ENCODE peak calls at places on chromosome 21, in seven cellular contexts. J is uterus, N is lower leg skin, V is HAP-1, I is BE2C, X is AG04450, H is left ventricle myocardium inferior. G is an unnamed sample.

GRCh38 chr21:14551741-14552140 is 5.6 kb upstream of the SAMSN1 start:
- DNase-seq in V (no peak), J (no peak), I (no peak), X (no peak), N (no peak), H (no peak), G (no peak)

GRCh38 chr21:36773111-36773510 is 74.2 kb downstream of the SIM2 start:
- DNase-seq in X (peak), J (peak), I (peak), N (peak), V (no peak), H (peak), G (peak)

GRCh38 chr21:31173881-31174555 is 135.7 kb upstream of the KRTAP19-8 start:
- DNase-seq in V (peak), N (peak), H (peak), X (no peak), I (peak), J (no peak), G (peak)

GRCh38 chr21:15065381-15066230 is 806 bp upstream of the NRIP1 start:
- DNase-seq in X (peak), I (peak), N (peak), H (peak), V (peak), J (peak), G (peak)

GRCh38 chr21:36719614-36720013 is 20.7 kb downstream of the SIM2 start:
- DNase-seq in V (no peak), N (no peak), J (no peak), X (no peak), H (no peak), I (no peak), G (no peak)

GRCh38 chr21:42400525-42400924 is 3.2 kb upstream of the UBASH3A start:
- DNase-seq in I (no peak), H (no peak), X (no peak), N (no peak), J (no peak), V (no peak), G (no peak)

GRCh38 chr21:20649231-20649630 is 349.0 kb upstream of the NCAM2 start:
- DNase-seq in X (no peak), V (no peak), N (no peak), I (no peak), J (no peak), H (no peak), G (no peak)

GRCh38 chr21:17612023-17612564 is 607 bp downstream of the BTG3 start:
- DNase-seq in V (peak), I (peak), H (peak), N (peak), X (no peak), J (peak), G (peak)

GRCh38 chr21:36209626-36210171 is 53.1 kb downstream of the DOP1B start:
- DNase-seq in X (peak), J (no peak), V (peak), N (no peak), I (peak), H (no peak), G (peak)

GRCh38 chr21:36156815-36157670 is at the start of gene DOP1B:
- DNase-seq in H (peak), X (no peak), N (peak), I (peak), J (no peak), V (peak), G (no peak)

GRCh38 chr21:31580866-31581276 is 78.6 kb upstream of the SOD1 start:
- DNase-seq in N (peak), V (peak), X (peak), I (peak), H (peak), J (peak), G (peak)

GRCh38 chr21:42233067-42233981 is 14.4 kb downstream of the ABCG1 start:
- DNase-seq in J (peak), V (no peak), H (peak), I (peak), N (peak), X (no peak), G (peak)

GRCh38 chr21:28705616-28706015 is 287.1 kb downstream of the LTN1 start:
- DNase-seq in V (no peak), N (no peak), J (no peak), X (no peak), H (no peak), I (no peak), G (no peak)

DNA sequence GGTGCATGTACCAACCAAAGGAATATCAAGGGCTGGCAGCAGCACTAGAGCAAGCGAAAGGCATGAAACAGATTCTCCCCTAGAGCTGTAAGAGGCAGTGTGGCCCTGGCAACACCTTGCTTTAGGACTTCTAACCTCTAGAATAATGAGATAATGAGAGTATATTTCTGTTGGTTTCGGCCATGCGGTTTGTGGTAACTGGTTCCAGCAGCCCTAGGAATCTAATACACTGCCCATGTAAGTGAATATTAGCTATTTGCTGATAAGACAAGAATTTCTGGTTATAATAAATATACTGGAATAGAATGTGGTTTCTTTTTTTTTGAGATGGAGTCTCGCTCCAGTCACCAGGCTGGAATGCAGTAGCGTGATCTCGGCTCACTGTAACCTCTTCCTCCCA is 199.4 kb downstream of the GABPA start:
- DNase-seq in I (no peak), N (no peak), J (no peak), X (no peak), V (no peak), H (no peak), G (no peak)
- H3K4me3 ChIP-seq in I (no peak), N (no peak), J (no peak), X (no peak), V (no peak), H (no peak), G (no peak)

GRCh38 chr21:33974513-33975468 is 59.2 kb upstream of the ATP5PO start:
- DNase-seq in V (no peak), I (no peak), X (no peak), J (no peak), N (no peak), H (no peak), G (no peak)
- H3K4me3 ChIP-seq in V (no peak), I (no peak), X (no peak), J (no peak), N (no peak), H (no peak), G (no peak)

DNA sequence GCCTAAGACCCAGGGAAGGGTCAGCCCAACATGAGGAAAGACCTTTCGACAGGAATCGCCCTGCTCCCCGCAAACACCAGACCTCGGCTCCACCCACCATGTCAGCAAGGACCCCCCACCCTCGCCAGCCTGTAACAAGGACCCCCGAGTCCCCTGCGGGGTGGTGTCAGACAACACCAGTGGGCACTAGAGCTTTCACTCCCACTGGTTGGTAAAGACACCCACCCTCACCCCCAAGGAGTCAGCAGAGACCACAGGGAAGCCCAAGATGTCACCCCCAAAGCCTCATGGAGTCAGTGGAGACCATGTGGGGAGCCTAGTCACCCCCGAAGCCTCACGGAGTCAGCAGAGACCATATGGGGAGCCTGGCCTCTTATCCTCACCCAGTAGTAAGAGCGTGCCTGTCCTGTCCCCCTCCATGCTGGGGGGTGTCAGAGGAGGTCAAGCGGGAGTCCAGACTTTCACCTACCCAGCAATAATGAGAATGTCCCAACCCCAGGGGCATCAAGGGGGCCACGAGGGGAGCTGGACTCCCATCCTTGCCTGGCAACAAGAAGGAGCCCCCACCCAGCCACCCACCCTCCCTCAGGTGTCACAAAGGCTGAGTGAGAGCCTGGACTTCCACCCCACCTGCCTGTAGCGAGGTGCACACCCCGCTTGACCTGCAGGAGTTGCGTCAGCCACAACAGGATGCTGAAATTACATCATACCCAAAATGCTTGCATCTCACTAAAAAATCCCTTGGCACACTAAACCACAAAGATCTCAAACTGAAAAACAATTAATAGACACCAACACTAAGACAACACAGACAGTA is 24.8 kb downstream of the SLC19A1 start:
- DNase-seq in H (peak), I (no peak), N (peak), V (no peak), X (no peak), J (no peak), G (no peak)
- H3K4me3 ChIP-seq in H (no peak), I (no peak), N (no peak), V (no peak), X (no peak), J (no peak), G (no peak)

GRCh38 chr21:45439171-45439872 is 34.4 kb downstream of the COL18A1 start:
- DNase-seq in N (peak), X (peak), I (peak), J (peak), V (peak), H (peak), G (peak)
- H3K4me3 ChIP-seq in N (no peak), X (peak), I (peak), J (peak), V (no peak), H (peak), G (peak)

DNA sequence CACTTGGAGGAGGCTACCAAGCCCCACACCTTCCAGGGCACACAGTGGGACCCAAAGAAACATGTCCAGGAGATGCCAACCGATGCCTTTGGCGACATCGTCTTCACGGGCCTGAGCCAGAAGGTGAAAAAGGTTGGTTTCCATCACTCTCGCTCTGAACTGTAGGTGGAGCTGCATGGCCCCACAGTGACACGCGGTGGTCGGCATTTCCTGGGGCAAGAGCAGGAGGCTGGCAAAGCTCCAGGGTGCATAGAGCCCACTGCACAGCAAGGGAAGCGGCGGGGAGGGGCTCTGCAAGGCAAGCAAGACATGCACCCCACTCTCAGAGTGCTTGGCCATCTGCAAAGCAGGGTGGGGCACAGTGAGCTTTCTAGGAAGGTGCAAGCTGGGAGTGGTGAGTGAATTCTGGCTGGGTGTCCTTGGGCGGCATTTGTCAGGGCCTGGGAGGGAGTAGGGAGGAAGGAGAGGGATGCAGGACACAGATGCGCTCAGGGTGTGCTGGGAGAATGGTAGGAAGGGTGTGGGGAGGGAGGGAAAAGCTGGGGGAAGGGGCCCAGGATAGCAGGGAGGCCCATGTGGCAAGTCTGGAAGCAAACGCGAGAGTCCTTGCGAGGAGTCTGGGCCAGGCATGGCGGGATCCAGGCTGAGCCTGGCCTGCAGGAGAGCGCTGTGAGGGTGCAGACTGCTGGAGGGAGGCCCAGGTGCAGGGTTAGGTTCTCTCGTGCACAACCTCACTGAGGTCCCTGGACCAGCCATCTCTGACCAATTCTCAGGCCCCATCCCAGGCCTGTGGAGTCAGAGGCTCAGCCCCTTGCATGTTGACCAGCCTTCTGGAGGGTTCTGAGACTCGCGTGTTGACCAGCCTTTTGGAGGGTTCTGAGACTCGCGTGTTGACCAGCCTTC is 11.0 kb downstream of the TRPM2 start:
- DNase-seq in J (no peak), I (no peak), X (no peak), H (no peak), N (peak), V (no peak), G (no peak)
- H3K4me3 ChIP-seq in J (no peak), I (no peak), X (no peak), H (no peak), N (no peak), V (no peak), G (no peak)

GRCh38 chr21:38765056-38765455 is 40.7 kb upstream of the ETS2 start:
- DNase-seq in H (no peak), X (no peak), V (no peak), N (peak), I (no peak), J (no peak), G (no peak)

GRCh38 chr21:38770660-38771059 is 35.1 kb upstream of the ETS2 start:
- DNase-seq in I (no peak), X (no peak), V (no peak), N (peak), J (no peak), H (no peak), G (no peak)

GRCh38 chr21:38768385-38769071 is 37.2 kb upstream of the ETS2 start:
- DNase-seq in H (no peak), I (no peak), V (no peak), N (peak), X (peak), J (no peak), G (no peak)

GRCh38 chr21:38769253-38769780 is 36.4 kb upstream of the ETS2 start:
- DNase-seq in J (no peak), X (peak), V (no peak), H (no peak), N (peak), I (no peak), G (no peak)

GRCh38 chr21:38766987-38767722 is 38.6 kb upstream of the ETS2 start:
- DNase-seq in H (no peak), X (no peak), N (no peak), I (no peak), J (no peak), V (no peak), G (no peak)
- H3K4me3 ChIP-seq in H (peak), X (no peak), N (no peak), I (no peak), J (no peak), V (no peak), G (peak)

G was measured in heart right ventricle.